ENCODE peak calls at places on chromosomes 5 and 9, in four cellular contexts. S, T, D and Y are unnamed samples. For H3K4me1, the result is how much of the 10 kb centered on the place peaks cover.

GRCh38 chr9:127545196-127546124 is 66.6 kb upstream of the STXBP1 start:
- DNase-seq in S (peak), T (no peak), D (no peak), Y (no peak)

GRCh38 chr5:144121577-144121976 is 48.9 kb downstream of the YIPF5 start:
- DNase-seq in S (no peak), T (no peak), D (no peak), Y (no peak)

GRCh38 chr5:1555808-1556681 is 32.3 kb upstream of the LPCAT1 start:
- DNase-seq in S (no peak), T (no peak), D (no peak), Y (no peak)

GRCh38 chr5:125412561-125413535 is 666.4 kb upstream of the ZNF608 start:
- DNase-seq in S (peak), T (no peak), D (no peak), Y (no peak)

GRCh38 chr5:1524799-1525623 is 1.3 kb upstream of the LPCAT1 start:
- DNase-seq in S (no peak), T (no peak), D (no peak), Y (no peak)

GRCh38 chr9:96478829-96479371 is 28.9 kb downstream of the HABP4 start:
- DNase-seq in S (no peak), T (no peak), D (no peak), Y (no peak)

GRCh38 chr5:87120518-87121314 is 147.0 kb upstream of the RASA1 start:
- DNase-seq in S (no peak), T (peak), D (no peak), Y (peak)

GRCh38 chr9:104895572-104895971 is 32.4 kb downstream of the ABCA1 start:
- DNase-seq in S (no peak), T (no peak), D (no peak), Y (no peak)

GRCh38 chr5:6453937-6454560 is 5.4 kb downstream of the UBE2QL1 start:
- DNase-seq in S (no peak), T (no peak), D (no peak), Y (no peak)

GRCh38 chr9:96619109-96619435 is 571 bp downstream of the CDC14B start:
- DNase-seq in S (no peak), T (no peak), D (no peak), Y (no peak)

GRCh38 chr5:158064331-158065123 is 205.6 kb upstream of the CLINT1 start:
- DNase-seq in S (no peak), T (no peak), D (no peak), Y (no peak)

GRCh38 chr5:54621742-54622141 is 104.2 kb downstream of the SNX18 start:
- DNase-seq in S (no peak), T (no peak), D (no peak), Y (no peak)

GRCh38 chr9:89179535-89179919 is 909 bp upstream of the SHC3 start:
- DNase-seq in S (no peak), T (no peak), D (no peak), Y (no peak)

GRCh38 chr5:18792145-18792544 is 1157.9 kb downstream of the TAF11L14 start:
- DNase-seq in S (peak), T (no peak), D (peak), Y (peak)

GRCh38 chr5:142129447-142129846 is 20.9 kb downstream of the NDFIP1 start:
- DNase-seq in S (no peak), T (no peak), D (no peak), Y (no peak)

GRCh38 chr5:58999804-59000595 is 417.1 kb downstream of the RAB3C start:
- DNase-seq in S (no peak), T (peak), D (peak), Y (no peak)

GRCh38 chr5:122170630-122171029 is 41.3 kb downstream of the ZNF474 start:
- DNase-seq in S (no peak), T (no peak), D (peak), Y (no peak)

GRCh38 chr9:118268046-118268445 is 563.8 kb downstream of the TLR4 start:
- DNase-seq in S (no peak), T (no peak), D (no peak), Y (no peak)

GRCh38 chr5:175305251-175305650 is 138.7 kb downstream of the DRD1 start:
- DNase-seq in S (no peak), T (no peak), D (no peak), Y (no peak)

GRCh38 chr5:107772418-107773310 is 101.9 kb upstream of the EFNA5 start:
- DNase-seq in S (no peak), T (no peak), D (no peak), Y (no peak)

GRCh38 chr5:7668161-7668560 is 182.8 kb downstream of the CFAP90 start:
- DNase-seq in S (no peak), T (no peak), D (no peak), Y (no peak)

GRCh38 chr9:123111427-123111826 is 78.0 kb downstream of the GPR21 start:
- DNase-seq in S (no peak), T (no peak), D (no peak), Y (no peak)

GRCh38 chr5:59684388-59685003 is 209.0 kb downstream of the PDE4D start:
- DNase-seq in S (no peak), T (no peak), D (no peak), Y (no peak)

GRCh38 chr5:105544300-105544699 is 1981.7 kb upstream of the NUDT12 start:
- DNase-seq in S (no peak), T (no peak), D (no peak), Y (no peak)

GRCh38 chr5:97528941-97529340 is 345.9 kb upstream of the RIOK2 start:
- DNase-seq in S (no peak), T (no peak), D (no peak), Y (no peak)

GRCh38 chr5:106399381-106399780 is 1271.4 kb downstream of the EFNA5 start:
- DNase-seq in S (no peak), T (no peak), D (no peak), Y (no peak)

GRCh38 chr5:143226872-143227271 is 176.6 kb downstream of the NR3C1 start:
- DNase-seq in S (no peak), T (no peak), D (no peak), Y (no peak)

GRCh38 chr5:172133359-172134029 is 54.5 kb downstream of the STK10 start:
- DNase-seq in S (no peak), T (no peak), D (no peak), Y (no peak)

GRCh38 chr5:37932450-37932849 is 92.6 kb upstream of the GDNF start:
- DNase-seq in S (no peak), T (no peak), D (no peak), Y (no peak)
- H3K27ac ChIP-seq in S (no peak), T (no peak), D (no peak), Y (no peak)

DNA sequence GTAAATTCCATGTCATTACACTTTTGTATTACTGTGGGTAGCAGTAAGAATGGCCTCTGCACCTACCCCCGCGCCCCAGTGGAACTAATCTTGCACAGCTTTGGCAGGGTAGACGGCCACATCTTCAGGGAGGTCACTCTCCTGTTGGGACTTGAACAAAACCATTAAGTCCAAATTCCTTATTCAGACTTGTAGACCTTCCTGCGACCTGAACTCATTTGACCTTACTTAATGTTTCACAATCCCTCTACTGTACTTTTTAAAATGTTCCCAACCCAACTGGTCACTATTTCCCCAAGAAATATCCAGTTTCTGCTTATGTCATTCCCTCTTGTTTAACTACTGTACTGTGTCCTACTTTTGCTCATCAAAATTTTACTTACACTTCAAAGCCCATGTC is 5.3 kb upstream of the FAM120AOS start:
- DNase-seq in S (no peak), T (no peak), D (no peak), Y (no peak)
- H3K4me1 ChIP-seq in S (half or more), T (under half), D (under half), Y (under half)

DNA sequence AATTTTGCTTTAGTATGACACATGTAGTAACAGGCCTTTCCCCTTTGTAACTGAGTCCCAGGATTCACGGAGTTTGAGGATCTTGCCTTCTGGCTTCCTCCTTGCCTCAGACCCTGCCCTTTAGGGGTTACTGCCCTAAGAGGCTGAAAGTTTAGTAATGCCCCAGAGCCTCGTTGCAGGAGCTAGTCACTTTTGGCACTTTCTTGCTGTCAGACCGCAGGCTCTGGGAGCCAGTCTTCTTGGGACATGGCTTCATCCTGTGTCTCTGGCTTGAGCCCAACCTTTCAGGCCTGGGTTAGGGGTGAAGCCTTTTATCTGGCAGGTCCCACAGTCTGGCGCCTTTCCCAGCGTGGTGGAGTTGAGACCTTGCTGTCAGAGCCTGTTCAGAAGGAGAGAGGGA is 185.6 kb upstream of the DMRT1 start:
- DNase-seq in S (no peak), T (no peak), D (no peak), Y (no peak)
- TF ChIP-seq TCF7L2 in S (no peak), T (no peak), D (no peak), Y (no peak)

GRCh38 chr5:150197476-150197875 is 7.6 kb downstream of the SLC6A7 start:
- DNase-seq in S (no peak), T (no peak), D (no peak), Y (no peak)

GRCh38 chr5:150192462-150192861 is 2.6 kb downstream of the SLC6A7 start:
- DNase-seq in S (no peak), T (no peak), D (no peak), Y (no peak)

GRCh38 chr5:150196514-150196913 is 6.7 kb downstream of the SLC6A7 start:
- DNase-seq in S (no peak), T (no peak), D (no peak), Y (no peak)

GRCh38 chr5:150202501-150202900 is 12.6 kb downstream of the SLC6A7 start:
- DNase-seq in S (no peak), T (no peak), D (no peak), Y (no peak)

DNA sequence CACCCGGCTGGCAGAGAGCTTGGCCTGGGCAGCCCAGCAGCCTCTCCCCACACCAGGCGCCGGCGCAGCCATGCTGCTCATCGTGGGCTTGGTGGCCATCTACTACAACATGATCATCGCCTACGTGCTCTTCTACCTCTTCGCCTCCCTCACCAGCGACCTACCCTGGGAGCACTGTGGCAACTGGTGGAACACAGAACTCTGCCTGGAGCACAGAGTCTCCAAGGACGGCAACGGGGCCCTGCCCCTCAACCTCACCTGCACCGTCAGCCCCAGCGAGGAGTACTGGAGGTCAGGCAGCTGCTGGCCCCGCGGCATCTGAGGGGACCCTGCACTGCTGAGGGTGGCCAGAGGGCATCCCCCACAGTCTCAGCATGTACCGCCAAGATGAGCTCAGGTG is 7.1 kb downstream of the SLC6A7 start:
- DNase-seq in S (no peak), T (no peak), D (no peak), Y (no peak)
- H3K27ac ChIP-seq in S (no peak), T (no peak), D (no peak), Y (no peak)

GRCh38 chr5:119313207-119313606 is 42.6 kb upstream of the TNFAIP8 start:
- DNase-seq in S (no peak), T (no peak), D (no peak), Y (no peak)

GRCh38 chr5:119309290-119309818 is 46.5 kb upstream of the TNFAIP8 start:
- DNase-seq in S (no peak), T (no peak), D (no peak), Y (no peak)

GRCh38 chr5:119313876-119314605 is 41.8 kb upstream of the TNFAIP8 start:
- DNase-seq in S (no peak), T (no peak), D (no peak), Y (no peak)

GRCh38 chr5:119312403-119312802 is 43.4 kb upstream of the TNFAIP8 start:
- DNase-seq in S (no peak), T (no peak), D (peak), Y (no peak)

DNA sequence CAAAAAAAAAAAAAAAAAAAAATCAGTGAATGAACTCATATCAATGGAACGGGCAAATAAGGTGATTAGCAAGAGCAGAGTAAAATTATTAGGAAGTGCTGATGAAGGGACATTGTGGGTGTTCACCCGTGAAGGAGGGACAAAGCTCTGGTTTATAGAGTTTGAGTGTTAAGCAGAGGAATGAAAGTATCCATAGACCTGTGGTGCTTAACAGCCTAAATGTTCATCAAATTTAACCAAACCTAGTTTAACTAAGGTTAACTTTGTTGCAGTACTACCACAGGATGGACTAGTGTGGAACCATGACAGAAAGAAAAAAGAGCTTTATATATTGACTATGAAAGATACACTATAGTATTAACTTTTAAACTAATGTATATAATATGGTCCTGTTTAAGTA is 44.1 kb upstream of the TNFAIP8 start:
- DNase-seq in S (no peak), T (no peak), D (no peak), Y (no peak)
- H3K4me1 ChIP-seq in S (under half), T (under half), D (under half), Y (under half)